ENCODE peak calls at places on chromosomes 2 and 18, in five cellular contexts. X is erythroblast; V is RWPE1; P is activated naive CD4-positive, alpha-beta T cell treated with anti-CD3 and anti-CD28 coated beads, Interleukin-2, amount 10 ng/mL, durations not matched to agents 7 days and 5 days; Z is NCI-H1417. J is an unnamed sample.

GRCh38 chr2:212538156-212539144 is at the start of gene ERBB4:
- DNase-seq in X (no peak), V (no peak), Z (peak; percentile 66), P (no peak), J (no peak)

GRCh38 chr2:230011617-230012016 is 57.1 kb downstream of the SLC16A14 start:
- DNase-seq in V (no peak), P (no peak), X (no peak), Z (no peak), J (no peak)

GRCh38 chr2:162025121-162025911 is 48.7 kb downstream of the DPP4 start:
- DNase-seq in Z (no peak), X (no peak), P (no peak), V (no peak), J (no peak)

GRCh38 chr2:30225131-30225762 is 6.1 kb upstream of the LBH start:
- DNase-seq in P (peak; percentile 71), X (peak; percentile 77), V (no peak), Z (peak; percentile 36), J (no peak)

GRCh38 chr2:234957533-234958135 is 5.8 kb downstream of the SH3BP4 start:
- DNase-seq in V (peak; percentile 72), P (no peak), Z (no peak), X (no peak), J (no peak)

GRCh38 chr2:142190805-142191204 is 60.0 kb upstream of the LRP1B start:
- DNase-seq in P (no peak), X (no peak), Z (no peak), V (no peak), J (no peak)

GRCh38 chr2:68039317-68039716 is 23.5 kb downstream of the C1D start:
- DNase-seq in X (no peak), V (no peak), Z (peak; percentile 7), P (no peak), J (no peak)

GRCh38 chr2:216884347-216884746 is 24.5 kb upstream of the TNP1 start:
- DNase-seq in P (no peak), Z (no peak), V (no peak), X (no peak), J (no peak)

GRCh38 chr2:108916397-108917077 is 72.5 kb downstream of the EDAR start:
- DNase-seq in X (no peak), P (no peak), Z (peak; percentile 70), V (no peak), J (no peak)

GRCh38 chr18:58785171-58785805 is 79.4 kb upstream of the ZNF532 start:
- DNase-seq in P (no peak), Z (peak; percentile 56), V (peak; percentile 80), X (no peak), J (peak; percentile 45)

GRCh38 chr2:44951124-44951523 is 9.6 kb downstream of the SIX3 start:
- DNase-seq in P (no peak), Z (no peak), V (no peak), X (no peak), J (no peak)

GRCh38 chr2:17148298-17149228 is 369.7 kb downstream of the RAD51AP2 start:
- DNase-seq in Z (peak; percentile 11), P (no peak), X (no peak), V (no peak), J (no peak)

GRCh38 chr2:10325278-10326145 is 22.8 kb downstream of the HPCAL1 start:
- DNase-seq in Z (peak; percentile 83), X (no peak), P (no peak), V (no peak), J (peak; percentile 58)

GRCh38 chr2:119174993-119175347 is 16.4 kb upstream of the C1QL2 start:
- DNase-seq in X (no peak), Z (no peak), V (no peak), P (no peak), J (no peak)

GRCh38 chr2:216555274-216555673 is 56.6 kb downstream of the RPL37A start:
- DNase-seq in X (no peak), V (peak; percentile 18), Z (no peak), P (no peak), J (peak; percentile 39)

GRCh38 chr2:102100371-102101096 is 42.0 kb upstream of the IL1R1 start:
- DNase-seq in V (no peak), P (no peak), X (no peak), Z (no peak), J (no peak)

GRCh38 chr2:84749442-84749841 is 131.4 kb downstream of the TRABD2A start:
- DNase-seq in X (no peak), P (no peak), Z (no peak), V (no peak), J (no peak)

GRCh38 chr2:146323564-146323963 is 1521.3 kb upstream of the ACVR2A start:
- DNase-seq in X (no peak), Z (no peak), P (no peak), V (no peak), J (no peak)

GRCh38 chr18:6341303-6341702 is 73.4 kb downstream of the L3MBTL4 start:
- DNase-seq in Z (no peak), P (no peak), V (no peak), X (no peak), J (no peak)

GRCh38 chr2:151947524-151948165 is 119.4 kb upstream of the ARL5A start:
- DNase-seq in X (peak; percentile 8), V (no peak), Z (no peak), P (no peak), J (no peak)

GRCh38 chr2:130963058-130963848 is 126.5 kb downstream of the ARHGEF4 start:
- DNase-seq in P (no peak), X (no peak), V (no peak), Z (no peak), J (no peak)

GRCh38 chr2:85721641-85722040 is 27.5 kb downstream of the GNLY start:
- DNase-seq in Z (no peak), V (no peak), P (no peak), X (no peak), J (no peak)

GRCh38 chr2:130336150-130336876 is 6.4 kb upstream of the IMP4 start:
- DNase-seq in Z (no peak), X (no peak), P (no peak), V (no peak), J (peak; percentile 15)

GRCh38 chr2:137194111-137194510 is 428.8 kb downstream of the THSD7B start:
- DNase-seq in X (no peak), V (no peak), P (no peak), Z (no peak), J (no peak)

GRCh38 chr2:181810823-181811695 is 80.5 kb upstream of the ITPRID2 start:
- DNase-seq in Z (peak; percentile 66), P (no peak), V (peak; percentile 93), X (peak; percentile 58), J (peak; percentile 66)

GRCh38 chr2:239940861-239941570 is 84.1 kb downstream of the NDUFA10 start:
- DNase-seq in P (no peak), V (no peak), X (no peak), Z (no peak), J (no peak)

GRCh38 chr2:239919779-239920545 is 105.2 kb downstream of the NDUFA10 start:
- DNase-seq in V (no peak), Z (no peak), P (no peak), X (no peak), J (no peak)

GRCh38 chr2:62577994-62578836 is 72.2 kb upstream of the TMEM17 start:
- DNase-seq in Z (no peak), V (peak; percentile 85), P (no peak), X (no peak), J (no peak)

J was measured in DMS153.